ENCODE peak calls at places on chromosomes 5 and 9, in eight cellular contexts. I is kidney tubule cell; H is activated T-helper 2 cell treated with anti-CD3 and anti-CD28 coated beads, Interferon-gamma antibody, Interleukin-2, Interleukin-4, amounts not matched to agents 10 μg/mL and 5 μg/mL and 100 μg/mL, durations not matched to agents 14 hours and 24 hours and 36 hours; B is colonic mucosa; J is activated T-cell treated with anti-CD3 and anti-CD28 coated beads, Interleukin-2, amount 50 U/mL, for 48 hours; W is kidney glomerular epithelial cell; Q is EH; E is Right ventricle myocardium superior. F is an unnamed sample.

GRCh38 chr5:180631549-180632392 is 17.6 kb downstream of the FLT4 start:
- DNase-seq in I (no peak), H (no peak), B (no peak), J (no peak), W (no peak), Q (no peak), E (peak), F (peak)

GRCh38 chr5:94709277-94709676 is 90.8 kb downstream of the SLF1 start:
- DNase-seq in I (no peak), H (no peak), B (no peak), J (no peak), W (no peak), Q (no peak), E (no peak), F (no peak)

GRCh38 chr9:75161116-75161857 is 73.0 kb downstream of the OSTF1 start:
- DNase-seq in I (no peak), H (no peak), B (no peak), J (no peak), W (no peak), Q (peak), E (no peak), F (no peak)

GRCh38 chr9:119761737-119762136 is 392.5 kb upstream of the BRINP1 start:
- DNase-seq in I (peak), H (no peak), B (no peak), J (no peak), W (peak), Q (no peak), E (no peak), F (no peak)

GRCh38 chr9:103997861-103998370 is 96.2 kb upstream of the SMC2 start:
- DNase-seq in I (no peak), H (no peak), B (no peak), J (no peak), W (no peak), Q (no peak), E (no peak), F (no peak)

GRCh38 chr9:96025995-96026572 is 150.6 kb downstream of the ERCC6L2 start:
- DNase-seq in I (no peak), H (no peak), B (no peak), J (peak), W (no peak), Q (no peak), E (peak), F (no peak)

GRCh38 chr5:139137703-139138102 is 60.5 kb downstream of the SIL1 start:
- DNase-seq in I (peak), H (no peak), B (no peak), J (no peak), W (peak), Q (peak), E (no peak), F (no peak)

GRCh38 chr5:14109041-14109747 is 33.9 kb upstream of the TRIO start:
- DNase-seq in I (peak), H (no peak), B (peak), J (peak), W (no peak), Q (peak), E (peak), F (peak)

GRCh38 chr5:132429451-132430440 is 60.2 kb downstream of the SLC22A5 start:
- DNase-seq in I (no peak), H (no peak), B (no peak), J (peak), W (no peak), Q (no peak), E (no peak), F (no peak)

GRCh38 chr5:45113726-45114125 is 305.0 kb downstream of the MRPS30 start:
- DNase-seq in I (peak), H (no peak), B (no peak), J (no peak), W (no peak), Q (no peak), E (no peak), F (no peak)

GRCh38 chr9:36401179-36401740 is 1.2 kb upstream of the RNF38 start:
- DNase-seq in I (peak), H (no peak), B (peak), J (no peak), W (peak), Q (peak), E (no peak), F (no peak)

GRCh38 chr9:106421772-106422171 is 441.2 kb upstream of the ZNF462 start:
- DNase-seq in I (peak), H (no peak), B (no peak), J (no peak), W (no peak), Q (no peak), E (no peak), F (no peak)

GRCh38 chr5:78405820-78406750 is 45.7 kb downstream of the SCAMP1 start:
- DNase-seq in I (peak), H (no peak), B (no peak), J (no peak), W (peak), Q (peak), E (no peak), F (no peak)

GRCh38 chr5:2737273-2738155 is 14.0 kb downstream of the IRX2 start:
- DNase-seq in I (no peak), H (no peak), B (no peak), J (no peak), W (no peak), Q (no peak), E (no peak), F (no peak)

GRCh38 chr9:105425817-105426433 is 21.9 kb upstream of the FSD1L start:
- DNase-seq in I (peak), H (no peak), B (no peak), J (no peak), W (no peak), Q (peak), E (no peak), F (no peak)

GRCh38 chr9:106697799-106698591 is 165.0 kb upstream of the ZNF462 start:
- DNase-seq in I (peak), H (no peak), B (peak), J (no peak), W (peak), Q (peak), E (peak), F (peak)

GRCh38 chr5:9715891-9716335 is 85.8 kb upstream of the TAS2R1 start:
- DNase-seq in I (no peak), H (no peak), B (no peak), J (no peak), W (no peak), Q (peak), E (no peak), F (no peak)

GRCh38 chr9:89655990-89656657 is 51.3 kb downstream of the GADD45G start:
- DNase-seq in I (no peak), H (no peak), B (no peak), J (no peak), W (no peak), Q (no peak), E (no peak), F (no peak)

GRCh38 chr5:90056911-90057705 is 352.4 kb downstream of the CETN3 start:
- DNase-seq in I (no peak), H (no peak), B (no peak), J (no peak), W (no peak), Q (peak), E (no peak), F (no peak)

GRCh38 chr5:128020012-128020411 is 63.6 kb upstream of the SLC12A2 start:
- DNase-seq in I (no peak), H (no peak), B (no peak), J (no peak), W (no peak), Q (no peak), E (no peak), F (no peak)